ENCODE peak calls at places on chromosome 17, in nine cellular contexts. One of them, this sample, is unnamed.

GRCh38 chr17:64002658-64003525 is 4.7 kb downstream of the PRR29 start:
- DNase-seq in foreskin melanocyte: no peak
- DNase-seq in GM19239: no peak
- DNase-seq in lower lobe of right lung: no peak
- DNase-seq in neural crest cell: no peak
- DNase-seq in fibroblast of the aortic adventitia: no peak
- DNase-seq in AG09319: no peak
- DNase-seq in Ammon's horn: no peak
- DNase-seq in CD4-positive, alpha-beta T cell: no peak
- DNase-seq in this sample: no peak

GRCh38 chr17:2243953-2244352 is 59.6 kb downstream of the SMG6 start:
- DNase-seq in foreskin melanocyte: no peak
- DNase-seq in GM19239: no peak
- DNase-seq in lower lobe of right lung: no peak
- DNase-seq in neural crest cell: no peak
- DNase-seq in fibroblast of the aortic adventitia: peak; percentile 63
- DNase-seq in AG09319: no peak
- DNase-seq in Ammon's horn: no peak
- DNase-seq in CD4-positive, alpha-beta T cell: no peak
- DNase-seq in this sample: no peak

GRCh38 chr17:75758131-75758905 is 6.7 kb downstream of the GALK1 start:
- DNase-seq in foreskin melanocyte: no peak
- DNase-seq in GM19239: no peak
- DNase-seq in lower lobe of right lung: peak; percentile 42
- DNase-seq in neural crest cell: no peak
- DNase-seq in fibroblast of the aortic adventitia: no peak
- DNase-seq in AG09319: no peak
- DNase-seq in Ammon's horn: no peak
- DNase-seq in CD4-positive, alpha-beta T cell: no peak
- DNase-seq in this sample: no peak

GRCh38 chr17:77144227-77144626 is 3.5 kb downstream of the SEC14L1 start:
- DNase-seq in foreskin melanocyte: no peak
- DNase-seq in GM19239: no peak
- DNase-seq in lower lobe of right lung: no peak
- DNase-seq in neural crest cell: no peak
- DNase-seq in fibroblast of the aortic adventitia: no peak
- DNase-seq in AG09319: no peak
- DNase-seq in Ammon's horn: no peak
- DNase-seq in CD4-positive, alpha-beta T cell: no peak
- DNase-seq in this sample: no peak

GRCh38 chr17:76363107-76363801 is 9.5 kb upstream of the PRPSAP1 start:
- DNase-seq in foreskin melanocyte: no peak
- DNase-seq in GM19239: no peak
- DNase-seq in lower lobe of right lung: no peak
- DNase-seq in neural crest cell: no peak
- DNase-seq in fibroblast of the aortic adventitia: no peak
- DNase-seq in AG09319: no peak
- DNase-seq in Ammon's horn: no peak
- DNase-seq in CD4-positive, alpha-beta T cell: no peak
- DNase-seq in this sample: no peak

GRCh38 chr17:74514632-74515035 is 16.6 kb downstream of the CD300LB start:
- DNase-seq in foreskin melanocyte: peak; percentile 11
- DNase-seq in GM19239: no peak
- DNase-seq in lower lobe of right lung: no peak
- DNase-seq in neural crest cell: no peak
- DNase-seq in fibroblast of the aortic adventitia: no peak
- DNase-seq in AG09319: no peak
- DNase-seq in Ammon's horn: no peak
- DNase-seq in CD4-positive, alpha-beta T cell: no peak
- DNase-seq in this sample: no peak

GRCh38 chr17:11487469-11487868 is 110.8 kb upstream of the DNAH9 start:
- DNase-seq in foreskin melanocyte: no peak
- DNase-seq in GM19239: no peak
- DNase-seq in lower lobe of right lung: no peak
- DNase-seq in neural crest cell: no peak
- DNase-seq in fibroblast of the aortic adventitia: no peak
- DNase-seq in AG09319: no peak
- DNase-seq in Ammon's horn: no peak
- DNase-seq in CD4-positive, alpha-beta T cell: no peak
- DNase-seq in this sample: no peak

GRCh38 chr17:81951785-81952684 is 5.0 kb upstream of the MYADML2 start:
- DNase-seq in foreskin melanocyte: no peak
- DNase-seq in GM19239: no peak
- DNase-seq in lower lobe of right lung: no peak
- DNase-seq in neural crest cell: no peak
- DNase-seq in fibroblast of the aortic adventitia: no peak
- DNase-seq in AG09319: no peak
- DNase-seq in Ammon's horn: no peak
- DNase-seq in CD4-positive, alpha-beta T cell: no peak
- DNase-seq in this sample: no peak

GRCh38 chr17:40551091-40551873 is 14.0 kb downstream of the CCR7 start:
- DNase-seq in foreskin melanocyte: no peak
- DNase-seq in GM19239: no peak
- DNase-seq in lower lobe of right lung: peak; percentile 64
- DNase-seq in neural crest cell: no peak
- DNase-seq in fibroblast of the aortic adventitia: peak; percentile 100
- DNase-seq in AG09319: peak; percentile 99
- DNase-seq in Ammon's horn: no peak
- DNase-seq in CD4-positive, alpha-beta T cell: no peak
- DNase-seq in this sample: no peak

GRCh38 chr17:1946021-1946932 is 78.9 kb downstream of the RTN4RL1 start:
- DNase-seq in foreskin melanocyte: no peak
- DNase-seq in GM19239: no peak
- DNase-seq in lower lobe of right lung: no peak
- DNase-seq in neural crest cell: no peak
- DNase-seq in fibroblast of the aortic adventitia: no peak
- DNase-seq in AG09319: no peak
- DNase-seq in Ammon's horn: no peak
- DNase-seq in CD4-positive, alpha-beta T cell: no peak
- DNase-seq in this sample: no peak

GRCh38 chr17:38867179-38867994 is 2.5 kb upstream of the LASP1 start:
- DNase-seq in foreskin melanocyte: peak; percentile 50
- DNase-seq in GM19239: no peak
- DNase-seq in lower lobe of right lung: no peak
- DNase-seq in neural crest cell: peak; percentile 74
- DNase-seq in fibroblast of the aortic adventitia: peak; percentile 85
- DNase-seq in AG09319: no peak
- DNase-seq in Ammon's horn: no peak
- DNase-seq in CD4-positive, alpha-beta T cell: peak; percentile 52
- DNase-seq in this sample: peak; percentile 41

GRCh38 chr17:49360796-49361128 is 1.3 kb downstream of the ZNF652 start:
- DNase-seq in foreskin melanocyte: no peak
- DNase-seq in GM19239: no peak
- DNase-seq in lower lobe of right lung: no peak
- DNase-seq in neural crest cell: no peak
- DNase-seq in fibroblast of the aortic adventitia: no peak
- DNase-seq in AG09319: no peak
- DNase-seq in Ammon's horn: peak; percentile 63
- DNase-seq in CD4-positive, alpha-beta T cell: no peak
- DNase-seq in this sample: no peak

GRCh38 chr17:81412490-81413093 is 17.3 kb downstream of the BAHCC1 start:
- DNase-seq in foreskin melanocyte: no peak
- DNase-seq in GM19239: peak; percentile 68
- DNase-seq in lower lobe of right lung: no peak
- DNase-seq in neural crest cell: no peak
- DNase-seq in fibroblast of the aortic adventitia: no peak
- DNase-seq in AG09319: no peak
- DNase-seq in Ammon's horn: no peak
- DNase-seq in CD4-positive, alpha-beta T cell: peak; percentile 42
- DNase-seq in this sample: no peak

GRCh38 chr17:6555331-6556120 is 829 bp downstream of the PITPNM3 start:
- DNase-seq in foreskin melanocyte: no peak
- DNase-seq in GM19239: no peak
- DNase-seq in lower lobe of right lung: peak; percentile 62
- DNase-seq in neural crest cell: no peak
- DNase-seq in fibroblast of the aortic adventitia: peak; percentile 23
- DNase-seq in AG09319: no peak
- DNase-seq in Ammon's horn: no peak
- DNase-seq in CD4-positive, alpha-beta T cell: no peak
- DNase-seq in this sample: no peak

This sample was measured in progenitor cell of endocrine pancreas.